ENCODE peak calls at places on chromosomes 3 and 15, in five cellular contexts. D is NCI-H510A treated with DMSO at 0.1 percent for 48 hours; Q is NCI-H1105; G is CD8-positive, alpha-beta memory T cell; W is GM13976. E is an unnamed sample.

GRCh38 chr3:28901029-28901428 is 379.8 kb upstream of the RBMS3 start:
- DNase-seq in D (no peak), Q (no peak), G (no peak), W (no peak), E (no peak)

GRCh38 chr3:138818175-138818574 is 16.6 kb downstream of the PIK3CB start:
- DNase-seq in D (no peak), Q (no peak), G (no peak), W (no peak), E (no peak)

GRCh38 chr3:194307849-194308248 is 43.3 kb downstream of the CPN2 start:
- DNase-seq in D (no peak), Q (no peak), G (no peak), W (no peak), E (no peak)

GRCh38 chr3:181384970-181385369 is 326.8 kb upstream of the SOX2 start:
- DNase-seq in D (no peak), Q (no peak), G (no peak), W (no peak), E (no peak)

GRCh38 chr3:124229407-124229806 is 237.5 kb upstream of the ROPN1 start:
- DNase-seq in D (no peak), Q (no peak), G (no peak), W (no peak), E (no peak)

GRCh38 chr3:114078126-114078525 is 21.6 kb downstream of the QTRT2 start:
- DNase-seq in D (no peak), Q (no peak), G (no peak), W (no peak), E (no peak)

GRCh38 chr15:76200083-76200465 is 111.2 kb downstream of the ETFA start:
- DNase-seq in D (no peak), Q (no peak), G (no peak), W (no peak), E (no peak)

GRCh38 chr3:152595975-152596832 is 238.7 kb upstream of the P2RY1 start:
- DNase-seq in D (no peak), Q (no peak), G (peak), W (peak), E (no peak)

GRCh38 chr3:126718506-126719445 is 14.7 kb downstream of the CHCHD6 start:
- DNase-seq in D (no peak), Q (no peak), G (no peak), W (no peak), E (no peak)

GRCh38 chr3:160224811-160225180 is 426 bp upstream of the C3orf80 start:
- DNase-seq in D (no peak), Q (no peak), G (no peak), W (peak), E (peak)

GRCh38 chr15:29518442-29518841 is 248.8 kb upstream of the NSMCE3 start:
- DNase-seq in D (no peak), Q (no peak), G (no peak), W (no peak), E (no peak)

GRCh38 chr3:21705769-21706168 is 45.2 kb downstream of the ZNF385D start:
- DNase-seq in D (no peak), Q (no peak), G (no peak), W (no peak), E (no peak)

GRCh38 chr15:31870336-31871158 is 159.8 kb upstream of the CHRNA7 start:
- DNase-seq in D (peak), Q (peak), G (peak), W (peak), E (peak)

GRCh38 chr15:69819371-69819770 is 278.3 kb downstream of the TLE3 start:
- DNase-seq in D (no peak), Q (no peak), G (no peak), W (no peak), E (no peak)

E was measured in DMS53.